ENCODE peak calls at places on chromosomes 2 and 18, in nine cellular contexts. A, Y, V, U, L, G, P, W and J are unnamed samples.

GRCh38 chr2:65846984-65847383 is 414.6 kb upstream of the SPRED2 start:
- DNase-seq in A (no peak), Y (no peak), V (no peak), U (no peak), L (no peak), G (no peak), P (no peak), W (no peak), J (no peak)

GRCh38 chr2:202455114-202455513 is 79.0 kb downstream of the BMPR2 start:
- DNase-seq in A (no peak), Y (no peak), V (no peak), U (no peak), L (no peak), G (no peak), P (no peak), W (no peak), J (no peak)

GRCh38 chr2:120775261-120775660 is 39.6 kb downstream of the GLI2 start:
- DNase-seq in A (no peak), Y (no peak), V (no peak), U (no peak), L (no peak), G (no peak), P (no peak), W (no peak), J (no peak)

GRCh38 chr2:86623549-86624547 is at the start of gene RNF103:
- DNase-seq in A (peak), Y (peak), V (peak), U (peak), L (peak), G (peak), P (peak), W (peak), J (peak)

GRCh38 chr2:168194784-168195522 is 52.4 kb downstream of the STK39 start:
- DNase-seq in A (peak), Y (peak), V (no peak), U (no peak), L (no peak), G (no peak), P (no peak), W (peak), J (no peak)

GRCh38 chr2:110806053-110806452 is 73.7 kb downstream of the ACOXL start:
- DNase-seq in A (no peak), Y (no peak), V (no peak), U (no peak), L (no peak), G (no peak), P (no peak), W (no peak), J (no peak)

GRCh38 chr18:77059294-77059916 is 73.2 kb downstream of the MBP start:
- DNase-seq in A (peak), Y (peak), V (peak), U (no peak), L (peak), G (peak), P (peak), W (peak), J (peak)

GRCh38 chr2:26674002-26674751 is 18.3 kb upstream of the KCNK3 start:
- DNase-seq in A (no peak), Y (no peak), V (no peak), U (no peak), L (no peak), G (no peak), P (no peak), W (no peak), J (no peak)

GRCh38 chr2:132654968-132655367 is 15.0 kb downstream of the LYPD1 start:
- DNase-seq in A (no peak), Y (no peak), V (no peak), U (no peak), L (no peak), G (no peak), P (no peak), W (no peak), J (peak)